ENCODE peak calls at places on chromosomes 6 and 20, in ten cellular contexts. L is heart right ventricle, R is left ventricle myocardium inferior, V is Caco-2, K is fibroblast of lung, G is A549, U is fibroblast of mammary gland, Y is psoas muscle, X is fibroblast of pulmonary artery, P is ovary. S is an unnamed sample.

GRCh38 chr20:22507240-22507961 is 77.0 kb downstream of the FOXA2 start:
- DNase-seq in L (no peak), R (no peak), V (peak), K (no peak), G (no peak), U (no peak), Y (no peak), X (no peak), P (no peak), S (no peak)

GRCh38 chr6:42407379-42407778 is 44.3 kb downstream of the TRERF1 start:
- DNase-seq in L (no peak), R (no peak), V (no peak), K (peak), G (no peak), U (peak), Y (no peak), X (peak), P (no peak), S (no peak)

GRCh38 chr20:58177799-58178198 is 50.7 kb downstream of the ANKRD60 start:
- DNase-seq in L (no peak), R (no peak), V (no peak), K (no peak), G (no peak), U (no peak), Y (no peak), X (no peak), P (no peak), S (no peak)

GRCh38 chr6:149867876-149868640 is 3.9 kb upstream of the LRP11 start:
- DNase-seq in L (no peak), R (no peak), V (no peak), K (no peak), G (no peak), U (peak), Y (no peak), X (peak), P (no peak), S (no peak)

GRCh38 chr6:7389162-7389450 is 436 bp downstream of the CAGE1 start:
- DNase-seq in L (no peak), R (no peak), V (no peak), K (peak), G (no peak), U (peak), Y (no peak), X (peak), P (no peak), S (no peak)

GRCh38 chr20:49508435-49509199 is 26.1 kb upstream of the KCNB1 start:
- DNase-seq in L (no peak), R (no peak), V (peak), K (peak), G (peak), U (peak), Y (no peak), X (peak), P (no peak), S (no peak)

GRCh38 chr20:63117151-63117550 is 98.8 kb downstream of the YTHDF1 start:
- DNase-seq in L (peak), R (no peak), V (peak), K (no peak), G (no peak), U (no peak), Y (peak), X (no peak), P (no peak), S (no peak)

GRCh38 chr20:38046572-38046971 is 13.0 kb downstream of the RPRD1B start:
- DNase-seq in L (no peak), R (no peak), V (no peak), K (no peak), G (no peak), U (peak), Y (no peak), X (no peak), P (no peak), S (no peak)

GRCh38 chr20:48040051-48040450 is 254.8 kb upstream of the SULF2 start:
- DNase-seq in L (no peak), R (no peak), V (no peak), K (no peak), G (no peak), U (no peak), Y (no peak), X (no peak), P (no peak), S (no peak)

GRCh38 chr20:48038703-48039102 is 253.4 kb upstream of the SULF2 start:
- DNase-seq in L (no peak), R (no peak), V (no peak), K (no peak), G (no peak), U (no peak), Y (no peak), X (no peak), P (no peak), S (no peak)

GRCh38 chr20:48040491-48040890 is 255.2 kb upstream of the SULF2 start:
- DNase-seq in L (no peak), R (no peak), V (no peak), K (no peak), G (no peak), U (no peak), Y (no peak), X (no peak), P (no peak), S (no peak)

GRCh38 chr20:48041078-48041780 is 255.9 kb upstream of the SULF2 start:
- DNase-seq in L (no peak), R (no peak), V (no peak), K (no peak), G (no peak), U (no peak), Y (no peak), X (no peak), P (no peak), S (no peak)

DNA sequence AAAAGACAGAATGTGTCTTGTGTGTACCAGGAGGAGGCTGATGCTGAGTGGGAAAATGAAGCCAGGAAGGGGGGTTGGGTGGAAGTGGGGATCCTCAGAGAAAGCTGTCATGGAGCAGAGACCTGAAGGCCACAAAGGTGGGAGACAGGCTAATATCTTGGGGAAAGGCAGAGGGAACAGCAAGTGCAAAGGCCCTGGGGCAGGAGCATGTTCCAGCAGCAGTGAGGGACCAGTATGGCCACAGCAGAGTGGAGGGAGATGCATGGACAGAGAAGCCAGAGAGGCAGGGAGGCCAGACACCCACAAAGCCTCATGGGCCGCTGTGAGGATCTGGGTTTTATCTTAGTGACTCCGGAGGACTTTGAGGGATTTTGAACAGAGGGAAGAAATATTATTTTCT is 254.2 kb upstream of the SULF2 start:
- DNase-seq in L (no peak), R (no peak), V (no peak), K (no peak), G (no peak), U (no peak), Y (no peak), X (no peak), P (no peak), S (no peak)
- H3K4me3 ChIP-seq in L (no peak), R (no peak), V (no peak), K (no peak), G (no peak), U (no peak), Y (no peak), X (no peak), P (no peak), S (no peak)

DNA sequence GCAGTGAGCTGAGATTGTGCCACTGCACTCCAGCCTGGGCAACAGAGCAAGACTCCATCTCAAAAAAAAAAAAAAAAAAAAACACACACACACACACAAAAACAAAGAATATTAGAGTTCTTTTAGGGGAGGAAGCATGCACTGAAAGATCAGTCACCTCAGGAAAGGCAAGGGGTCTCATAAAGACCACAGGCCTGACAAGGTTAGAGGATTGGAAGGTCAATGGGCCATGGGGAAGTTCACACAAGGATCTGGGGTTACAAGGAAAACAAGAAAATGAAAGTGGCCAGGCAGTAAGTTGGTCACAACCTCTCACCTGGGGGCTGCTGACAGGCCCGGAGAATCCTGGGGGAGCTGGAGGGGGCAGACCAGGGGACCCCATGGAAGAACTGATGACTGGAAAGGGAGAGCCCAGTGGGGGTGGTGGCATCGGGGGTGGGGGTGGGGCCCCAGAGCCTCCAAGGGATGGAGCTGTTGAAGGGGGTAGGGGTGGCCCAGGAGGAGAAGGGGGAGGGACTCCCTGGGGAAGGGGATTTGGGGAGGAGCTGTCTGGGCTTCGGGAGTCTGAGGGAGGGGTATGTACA is 1.5 kb downstream of the RXRB start:
- DNase-seq in L (no peak), R (no peak), V (no peak), K (no peak), G (no peak), U (no peak), Y (peak), X (no peak), P (peak), S (no peak)
- TF ChIP-seq CTCF in L (no peak), R (no peak), V (no peak), K (no peak), G (no peak), U (no peak), Y (no peak), X (no peak), P (no peak), S (no peak)

GRCh38 chr6:29637247-29637646 is 4.3 kb upstream of the GABBR1 start:
- DNase-seq in L (no peak), R (no peak), V (no peak), K (no peak), G (no peak), U (no peak), Y (no peak), X (no peak), P (no peak), S (no peak)

GRCh38 chr6:29631209-29631810 is 1.7 kb downstream of the GABBR1 start:
- DNase-seq in L (no peak), R (no peak), V (no peak), K (peak), G (no peak), U (no peak), Y (no peak), X (no peak), P (no peak), S (no peak)

GRCh38 chr6:29631860-29632731 is 887 bp downstream of the GABBR1 start:
- DNase-seq in L (peak), R (peak), V (peak), K (peak), G (peak), U (peak), Y (peak), X (peak), P (peak), S (peak)

GRCh38 chr6:29632789-29633531 is at the start of gene GABBR1:
- DNase-seq in L (peak), R (peak), V (peak), K (peak), G (peak), U (peak), Y (peak), X (peak), P (peak), S (peak)

GRCh38 chr6:29633532-29633901 is 534 bp upstream of the GABBR1 start:
- DNase-seq in L (no peak), R (no peak), V (no peak), K (no peak), G (no peak), U (no peak), Y (no peak), X (no peak), P (no peak), S (no peak)
- H3K4me3 ChIP-seq in L (peak), R (peak), V (peak), K (peak), G (peak), U (peak), Y (peak), X (peak), P (peak), S (peak)

GRCh38 chr6:37021356-37022129 is 16.1 kb downstream of the FGD2 start:
- DNase-seq in L (no peak), R (no peak), V (no peak), K (peak), G (peak), U (peak), Y (no peak), X (peak), P (no peak), S (no peak)
- TF ChIP-seq CTCF in L (peak), R (peak), V (peak), K (peak), G (peak), U (peak), Y (no peak), X (peak), P (no peak), S (no peak)

DNA sequence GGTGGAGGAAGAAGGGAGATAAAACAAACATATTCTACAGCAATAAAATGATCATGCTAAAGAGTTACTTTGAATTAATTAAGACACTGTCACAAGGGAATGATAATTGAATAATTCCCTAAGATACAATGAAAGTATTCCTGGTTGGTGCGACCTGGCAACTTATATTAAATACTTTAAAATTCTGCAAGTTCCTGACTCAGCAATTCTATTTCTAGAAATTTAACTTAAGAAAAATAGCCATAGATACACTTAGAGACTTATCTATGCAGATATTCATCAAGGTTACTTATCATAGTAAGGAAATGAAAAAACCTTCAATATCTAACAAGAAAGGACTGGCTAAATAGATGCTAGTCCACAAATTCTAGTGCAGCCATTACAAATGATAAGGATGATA is 156.0 kb downstream of the BACH2 start:
- DNase-seq in L (no peak), R (no peak), V (no peak), K (no peak), G (no peak), U (no peak), Y (no peak), X (no peak), P (no peak), S (no peak)
- H3K4me3 ChIP-seq in L (no peak), R (no peak), V (no peak), K (no peak), G (no peak), U (no peak), Y (no peak), X (no peak), P (no peak), S (no peak)

DNA sequence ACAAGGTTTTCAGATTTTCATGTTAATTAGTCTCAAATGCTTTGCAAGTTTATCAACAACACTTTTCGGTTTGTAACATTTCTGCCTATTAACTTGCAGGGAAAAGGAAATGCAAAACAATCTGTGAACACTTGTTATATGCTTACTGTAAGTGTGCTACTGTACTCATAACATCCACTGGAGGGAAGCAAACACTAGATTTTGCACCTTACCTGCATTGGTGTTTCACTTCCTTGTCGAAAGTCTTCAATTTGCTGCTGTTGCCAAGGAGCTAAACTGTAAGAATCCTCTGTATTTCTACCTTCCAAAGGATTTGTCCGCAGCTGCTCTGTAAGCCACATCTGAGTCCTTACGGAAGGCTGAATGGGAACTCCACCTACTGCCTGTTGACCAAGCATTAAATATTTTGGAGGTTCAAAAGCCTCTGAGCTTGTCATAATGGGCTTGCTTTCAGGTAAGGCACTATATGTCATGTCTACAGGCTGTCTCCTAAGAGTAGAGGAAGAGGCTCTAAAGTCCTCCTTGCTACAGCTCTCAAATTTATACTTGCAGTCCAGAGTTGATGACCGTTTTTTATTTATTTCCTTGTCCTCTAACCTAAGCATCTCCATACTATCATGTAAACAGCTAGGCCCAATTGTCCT is 17.3 kb downstream of the PLN start:
- DNase-seq in L (no peak), R (no peak), V (no peak), K (peak), G (peak), U (no peak), Y (no peak), X (no peak), P (no peak), S (no peak)
- TF ChIP-seq CTCF in L (peak), R (peak), V (peak), K (peak), G (peak), U (peak), Y (peak), X (peak), P (no peak), S (no peak)

GRCh38 chr6:162726997-162727346 is 594 bp downstream of the PRKN start:
- DNase-seq in L (no peak), R (no peak), V (no peak), K (peak), G (no peak), U (no peak), Y (no peak), X (no peak), P (no peak), S (no peak)
- H3K4me3 ChIP-seq in L (peak), R (peak), V (peak), K (peak), G (peak), U (peak), Y (peak), X (peak), P (peak), S (peak)

GRCh38 chr20:25608774-25609173 is 15.0 kb downstream of the NANP start:
- DNase-seq in L (no peak), R (no peak), V (no peak), K (no peak), G (no peak), U (no peak), Y (no peak), X (no peak), P (no peak), S (no peak)
- TF ChIP-seq CTCF in L (no peak), R (no peak), V (no peak), K (no peak), G (no peak), U (no peak), Y (no peak), X (no peak), P (no peak), S (no peak)

S was measured in pancreas.